ENCODE peak calls at places on chromosomes 4 and X, in nine cellular contexts. One of them, this sample, is unnamed.

GRCh38 chrX:108437789-108438623 is at the start of gene COL4A6:
- DNase-seq in A549: peak
- DNase-seq in activated T-cell treated with anti-CD3 and anti-CD28 coated beads, Interleukin-2, amount 50 U/mL, for 1 hour: no peak
- DNase-seq in GM18507: no peak
- DNase-seq in NCI-H1092: no peak
- DNase-seq in bronchial epithelial cell: peak
- DNase-seq in activated naive CD4-positive, alpha-beta T cell treated with anti-CD3 and anti-CD28 coated beads, Interleukin-2, amount 10 ng/mL, durations not matched to agents 7 days and 5 days: no peak
- DNase-seq in fibroblast of mammary gland: no peak
- DNase-seq in left ventricle myocardium inferior: no peak
- DNase-seq in this sample: no peak

GRCh38 chr4:149980125-149980682 is 98.0 kb upstream of the DCLK2 start:
- DNase-seq in NCI-H1092: no peak
- DNase-seq in bronchial epithelial cell: no peak
- DNase-seq in GM18507: no peak
- DNase-seq in activated naive CD4-positive, alpha-beta T cell treated with anti-CD3 and anti-CD28 coated beads, Interleukin-2, amount 10 ng/mL, durations not matched to agents 7 days and 5 days: no peak
- DNase-seq in left ventricle myocardium inferior: no peak
- DNase-seq in activated T-cell treated with anti-CD3 and anti-CD28 coated beads, Interleukin-2, amount 50 U/mL, for 1 hour: no peak
- DNase-seq in fibroblast of mammary gland: no peak
- DNase-seq in A549: no peak
- DNase-seq in this sample: no peak

GRCh38 chr4:173413043-173413442 is 14.1 kb upstream of the SCRG1 start:
- DNase-seq in left ventricle myocardium inferior: no peak
- DNase-seq in activated T-cell treated with anti-CD3 and anti-CD28 coated beads, Interleukin-2, amount 50 U/mL, for 1 hour: no peak
- DNase-seq in fibroblast of mammary gland: peak
- DNase-seq in A549: no peak
- DNase-seq in GM18507: no peak
- DNase-seq in activated naive CD4-positive, alpha-beta T cell treated with anti-CD3 and anti-CD28 coated beads, Interleukin-2, amount 10 ng/mL, durations not matched to agents 7 days and 5 days: no peak
- DNase-seq in bronchial epithelial cell: no peak
- DNase-seq in NCI-H1092: no peak
- DNase-seq in this sample: no peak

GRCh38 chr4:8722556-8722955 is 130.0 kb downstream of the CPZ start:
- DNase-seq in fibroblast of mammary gland: no peak
- DNase-seq in A549: no peak
- DNase-seq in activated naive CD4-positive, alpha-beta T cell treated with anti-CD3 and anti-CD28 coated beads, Interleukin-2, amount 10 ng/mL, durations not matched to agents 7 days and 5 days: no peak
- DNase-seq in GM18507: no peak
- DNase-seq in NCI-H1092: no peak
- DNase-seq in bronchial epithelial cell: no peak
- DNase-seq in left ventricle myocardium inferior: no peak
- DNase-seq in activated T-cell treated with anti-CD3 and anti-CD28 coated beads, Interleukin-2, amount 50 U/mL, for 1 hour: no peak
- DNase-seq in this sample: no peak

GRCh38 chr4:108834787-108835384 is 72.0 kb upstream of the ETNPPL start:
- DNase-seq in fibroblast of mammary gland: peak
- DNase-seq in NCI-H1092: no peak
- DNase-seq in bronchial epithelial cell: peak
- DNase-seq in A549: no peak
- DNase-seq in activated T-cell treated with anti-CD3 and anti-CD28 coated beads, Interleukin-2, amount 50 U/mL, for 1 hour: no peak
- DNase-seq in activated naive CD4-positive, alpha-beta T cell treated with anti-CD3 and anti-CD28 coated beads, Interleukin-2, amount 10 ng/mL, durations not matched to agents 7 days and 5 days: no peak
- DNase-seq in GM18507: no peak
- DNase-seq in left ventricle myocardium inferior: no peak
- DNase-seq in this sample: no peak

GRCh38 chrX:23554304-23554703 is 113.0 kb upstream of the PRDX4 start:
- DNase-seq in activated T-cell treated with anti-CD3 and anti-CD28 coated beads, Interleukin-2, amount 50 U/mL, for 1 hour: no peak
- DNase-seq in fibroblast of mammary gland: peak
- DNase-seq in NCI-H1092: peak
- DNase-seq in bronchial epithelial cell: peak
- DNase-seq in activated naive CD4-positive, alpha-beta T cell treated with anti-CD3 and anti-CD28 coated beads, Interleukin-2, amount 10 ng/mL, durations not matched to agents 7 days and 5 days: no peak
- DNase-seq in GM18507: no peak
- DNase-seq in A549: peak
- DNase-seq in left ventricle myocardium inferior: no peak
- DNase-seq in this sample: peak

GRCh38 chr4:7186081-7186480 is 6.3 kb upstream of the SORCS2 start:
- DNase-seq in A549: peak
- DNase-seq in NCI-H1092: no peak
- DNase-seq in activated naive CD4-positive, alpha-beta T cell treated with anti-CD3 and anti-CD28 coated beads, Interleukin-2, amount 10 ng/mL, durations not matched to agents 7 days and 5 days: peak
- DNase-seq in fibroblast of mammary gland: no peak
- DNase-seq in left ventricle myocardium inferior: no peak
- DNase-seq in GM18507: no peak
- DNase-seq in activated T-cell treated with anti-CD3 and anti-CD28 coated beads, Interleukin-2, amount 50 U/mL, for 1 hour: no peak
- DNase-seq in bronchial epithelial cell: no peak
- DNase-seq in this sample: no peak

GRCh38 chrX:17390325-17390992 is 15.5 kb downstream of the NHS start:
- DNase-seq in left ventricle myocardium inferior: no peak
- DNase-seq in activated naive CD4-positive, alpha-beta T cell treated with anti-CD3 and anti-CD28 coated beads, Interleukin-2, amount 10 ng/mL, durations not matched to agents 7 days and 5 days: no peak
- DNase-seq in bronchial epithelial cell: no peak
- DNase-seq in GM18507: no peak
- DNase-seq in activated T-cell treated with anti-CD3 and anti-CD28 coated beads, Interleukin-2, amount 50 U/mL, for 1 hour: no peak
- DNase-seq in fibroblast of mammary gland: no peak
- DNase-seq in NCI-H1092: no peak
- DNase-seq in A549: no peak
- DNase-seq in this sample: no peak

GRCh38 chr4:107780665-107781064 is 44.1 kb upstream of the SGMS2 start:
- DNase-seq in bronchial epithelial cell: no peak
- DNase-seq in activated T-cell treated with anti-CD3 and anti-CD28 coated beads, Interleukin-2, amount 50 U/mL, for 1 hour: no peak
- DNase-seq in left ventricle myocardium inferior: no peak
- DNase-seq in NCI-H1092: no peak
- DNase-seq in fibroblast of mammary gland: peak
- DNase-seq in GM18507: no peak
- DNase-seq in A549: no peak
- DNase-seq in activated naive CD4-positive, alpha-beta T cell treated with anti-CD3 and anti-CD28 coated beads, Interleukin-2, amount 10 ng/mL, durations not matched to agents 7 days and 5 days: peak
- DNase-seq in this sample: no peak

GRCh38 chr4:63717384-63717783 is 691.9 kb downstream of the TECRL start:
- DNase-seq in NCI-H1092: no peak
- DNase-seq in activated T-cell treated with anti-CD3 and anti-CD28 coated beads, Interleukin-2, amount 50 U/mL, for 1 hour: no peak
- DNase-seq in left ventricle myocardium inferior: no peak
- DNase-seq in GM18507: no peak
- DNase-seq in A549: peak
- DNase-seq in activated naive CD4-positive, alpha-beta T cell treated with anti-CD3 and anti-CD28 coated beads, Interleukin-2, amount 10 ng/mL, durations not matched to agents 7 days and 5 days: no peak
- DNase-seq in fibroblast of mammary gland: no peak
- DNase-seq in bronchial epithelial cell: peak
- DNase-seq in this sample: peak

GRCh38 chr4:52852041-52852440 is 10.1 kb upstream of the RASL11B start:
- DNase-seq in fibroblast of mammary gland: peak
- DNase-seq in activated T-cell treated with anti-CD3 and anti-CD28 coated beads, Interleukin-2, amount 50 U/mL, for 1 hour: no peak
- DNase-seq in A549: no peak
- DNase-seq in bronchial epithelial cell: no peak
- DNase-seq in GM18507: no peak
- DNase-seq in activated naive CD4-positive, alpha-beta T cell treated with anti-CD3 and anti-CD28 coated beads, Interleukin-2, amount 10 ng/mL, durations not matched to agents 7 days and 5 days: no peak
- DNase-seq in NCI-H1092: no peak
- DNase-seq in left ventricle myocardium inferior: no peak
- DNase-seq in this sample: no peak

GRCh38 chr4:145552181-145552822 is 66.9 kb upstream of the MMAA start:
- DNase-seq in GM18507: no peak
- DNase-seq in activated T-cell treated with anti-CD3 and anti-CD28 coated beads, Interleukin-2, amount 50 U/mL, for 1 hour: no peak
- DNase-seq in left ventricle myocardium inferior: no peak
- DNase-seq in NCI-H1092: no peak
- DNase-seq in fibroblast of mammary gland: no peak
- DNase-seq in activated naive CD4-positive, alpha-beta T cell treated with anti-CD3 and anti-CD28 coated beads, Interleukin-2, amount 10 ng/mL, durations not matched to agents 7 days and 5 days: no peak
- DNase-seq in bronchial epithelial cell: no peak
- DNase-seq in A549: no peak
- DNase-seq in this sample: no peak

GRCh38 chrX:136162827-136163427 is 15.6 kb downstream of the FHL1 start:
- DNase-seq in fibroblast of mammary gland: peak
- DNase-seq in NCI-H1092: no peak
- DNase-seq in left ventricle myocardium inferior: peak
- DNase-seq in activated naive CD4-positive, alpha-beta T cell treated with anti-CD3 and anti-CD28 coated beads, Interleukin-2, amount 10 ng/mL, durations not matched to agents 7 days and 5 days: peak
- DNase-seq in activated T-cell treated with anti-CD3 and anti-CD28 coated beads, Interleukin-2, amount 50 U/mL, for 1 hour: peak
- DNase-seq in bronchial epithelial cell: peak
- DNase-seq in A549: peak
- DNase-seq in GM18507: no peak
- DNase-seq in this sample: no peak

GRCh38 chr4:6909113-6909969 is at the start of gene TBC1D14:
- DNase-seq in GM18507: peak
- DNase-seq in bronchial epithelial cell: peak
- DNase-seq in left ventricle myocardium inferior: peak
- DNase-seq in activated naive CD4-positive, alpha-beta T cell treated with anti-CD3 and anti-CD28 coated beads, Interleukin-2, amount 10 ng/mL, durations not matched to agents 7 days and 5 days: peak
- DNase-seq in activated T-cell treated with anti-CD3 and anti-CD28 coated beads, Interleukin-2, amount 50 U/mL, for 1 hour: peak
- DNase-seq in fibroblast of mammary gland: peak
- DNase-seq in NCI-H1092: peak
- DNase-seq in A549: peak
- DNase-seq in this sample: no peak

GRCh38 chrX:96379951-96380350 is 304.7 kb upstream of the DIAPH2 start:
- DNase-seq in left ventricle myocardium inferior: no peak
- DNase-seq in fibroblast of mammary gland: peak
- DNase-seq in activated T-cell treated with anti-CD3 and anti-CD28 coated beads, Interleukin-2, amount 50 U/mL, for 1 hour: no peak
- DNase-seq in A549: no peak
- DNase-seq in NCI-H1092: no peak
- DNase-seq in bronchial epithelial cell: no peak
- DNase-seq in activated naive CD4-positive, alpha-beta T cell treated with anti-CD3 and anti-CD28 coated beads, Interleukin-2, amount 10 ng/mL, durations not matched to agents 7 days and 5 days: no peak
- DNase-seq in GM18507: no peak
- DNase-seq in this sample: no peak

GRCh38 chrX:51891821-51892551 is 1.4 kb upstream of the MAGED1 start:
- DNase-seq in left ventricle myocardium inferior: peak
- DNase-seq in A549: no peak
- DNase-seq in activated naive CD4-positive, alpha-beta T cell treated with anti-CD3 and anti-CD28 coated beads, Interleukin-2, amount 10 ng/mL, durations not matched to agents 7 days and 5 days: no peak
- DNase-seq in NCI-H1092: peak
- DNase-seq in activated T-cell treated with anti-CD3 and anti-CD28 coated beads, Interleukin-2, amount 50 U/mL, for 1 hour: no peak
- DNase-seq in fibroblast of mammary gland: peak
- DNase-seq in bronchial epithelial cell: peak
- DNase-seq in GM18507: no peak
- DNase-seq in this sample: no peak

GRCh38 chr4:136863756-136864155 is 668.5 kb downstream of the PCDH18 start:
- DNase-seq in fibroblast of mammary gland: peak
- DNase-seq in A549: no peak
- DNase-seq in activated naive CD4-positive, alpha-beta T cell treated with anti-CD3 and anti-CD28 coated beads, Interleukin-2, amount 10 ng/mL, durations not matched to agents 7 days and 5 days: no peak
- DNase-seq in NCI-H1092: no peak
- DNase-seq in GM18507: no peak
- DNase-seq in bronchial epithelial cell: no peak
- DNase-seq in left ventricle myocardium inferior: no peak
- DNase-seq in activated T-cell treated with anti-CD3 and anti-CD28 coated beads, Interleukin-2, amount 50 U/mL, for 1 hour: no peak
- DNase-seq in this sample: no peak

GRCh38 chrX:105191878-105192277 is 28.6 kb downstream of the TEX13A start:
- DNase-seq in GM18507: no peak
- DNase-seq in A549: no peak
- DNase-seq in activated naive CD4-positive, alpha-beta T cell treated with anti-CD3 and anti-CD28 coated beads, Interleukin-2, amount 10 ng/mL, durations not matched to agents 7 days and 5 days: no peak
- DNase-seq in left ventricle myocardium inferior: no peak
- DNase-seq in NCI-H1092: no peak
- DNase-seq in fibroblast of mammary gland: peak
- DNase-seq in activated T-cell treated with anti-CD3 and anti-CD28 coated beads, Interleukin-2, amount 50 U/mL, for 1 hour: no peak
- DNase-seq in bronchial epithelial cell: peak
- DNase-seq in this sample: no peak

GRCh38 chr4:153393397-153393796 is 48.9 kb downstream of the MND1 start:
- DNase-seq in A549: no peak
- DNase-seq in NCI-H1092: no peak
- DNase-seq in activated T-cell treated with anti-CD3 and anti-CD28 coated beads, Interleukin-2, amount 50 U/mL, for 1 hour: no peak
- DNase-seq in bronchial epithelial cell: peak
- DNase-seq in GM18507: no peak
- DNase-seq in fibroblast of mammary gland: peak
- DNase-seq in activated naive CD4-positive, alpha-beta T cell treated with anti-CD3 and anti-CD28 coated beads, Interleukin-2, amount 10 ng/mL, durations not matched to agents 7 days and 5 days: no peak
- DNase-seq in left ventricle myocardium inferior: no peak
- DNase-seq in this sample: peak

GRCh38 chr4:119135721-119136121 is at the start of gene MYOZ2:
- DNase-seq in NCI-H1092: no peak
- DNase-seq in bronchial epithelial cell: peak
- DNase-seq in left ventricle myocardium inferior: no peak
- DNase-seq in fibroblast of mammary gland: peak
- DNase-seq in activated naive CD4-positive, alpha-beta T cell treated with anti-CD3 and anti-CD28 coated beads, Interleukin-2, amount 10 ng/mL, durations not matched to agents 7 days and 5 days: no peak
- DNase-seq in A549: no peak
- DNase-seq in activated T-cell treated with anti-CD3 and anti-CD28 coated beads, Interleukin-2, amount 50 U/mL, for 1 hour: no peak
- DNase-seq in GM18507: no peak
- DNase-seq in this sample: no peak

GRCh38 chrX:151175283-151176062 is 911 bp upstream of the GPR50 start:
- DNase-seq in fibroblast of mammary gland: no peak
- DNase-seq in bronchial epithelial cell: no peak
- DNase-seq in activated naive CD4-positive, alpha-beta T cell treated with anti-CD3 and anti-CD28 coated beads, Interleukin-2, amount 10 ng/mL, durations not matched to agents 7 days and 5 days: no peak
- DNase-seq in left ventricle myocardium inferior: no peak
- DNase-seq in GM18507: no peak
- DNase-seq in activated T-cell treated with anti-CD3 and anti-CD28 coated beads, Interleukin-2, amount 50 U/mL, for 1 hour: no peak
- DNase-seq in A549: no peak
- DNase-seq in NCI-H1092: no peak
- DNase-seq in this sample: no peak

GRCh38 chr4:169079942-169080827 is 70.1 kb upstream of the CBR4 start:
- DNase-seq in GM18507: peak
- DNase-seq in fibroblast of mammary gland: peak
- DNase-seq in A549: no peak
- DNase-seq in left ventricle myocardium inferior: peak
- DNase-seq in bronchial epithelial cell: peak
- DNase-seq in activated naive CD4-positive, alpha-beta T cell treated with anti-CD3 and anti-CD28 coated beads, Interleukin-2, amount 10 ng/mL, durations not matched to agents 7 days and 5 days: no peak
- DNase-seq in NCI-H1092: no peak
- DNase-seq in activated T-cell treated with anti-CD3 and anti-CD28 coated beads, Interleukin-2, amount 50 U/mL, for 1 hour: no peak
- DNase-seq in this sample: no peak

GRCh38 chr4:128572778-128573241 is 236.7 kb upstream of the JADE1 start:
- DNase-seq in A549: no peak
- DNase-seq in bronchial epithelial cell: no peak
- DNase-seq in NCI-H1092: no peak
- DNase-seq in left ventricle myocardium inferior: no peak
- DNase-seq in activated naive CD4-positive, alpha-beta T cell treated with anti-CD3 and anti-CD28 coated beads, Interleukin-2, amount 10 ng/mL, durations not matched to agents 7 days and 5 days: no peak
- DNase-seq in GM18507: no peak
- DNase-seq in activated T-cell treated with anti-CD3 and anti-CD28 coated beads, Interleukin-2, amount 50 U/mL, for 1 hour: no peak
- DNase-seq in fibroblast of mammary gland: no peak
- DNase-seq in this sample: no peak

GRCh38 chr4:3829211-3829953 is 63.2 kb downstream of the ADRA2C start:
- DNase-seq in activated T-cell treated with anti-CD3 and anti-CD28 coated beads, Interleukin-2, amount 50 U/mL, for 1 hour: no peak
- DNase-seq in activated naive CD4-positive, alpha-beta T cell treated with anti-CD3 and anti-CD28 coated beads, Interleukin-2, amount 10 ng/mL, durations not matched to agents 7 days and 5 days: no peak
- DNase-seq in A549: no peak
- DNase-seq in NCI-H1092: no peak
- DNase-seq in bronchial epithelial cell: no peak
- DNase-seq in left ventricle myocardium inferior: no peak
- DNase-seq in fibroblast of mammary gland: no peak
- DNase-seq in GM18507: no peak
- DNase-seq in this sample: no peak

GRCh38 chr4:184887333-184887732 is 61.6 kb upstream of the ACSL1 start:
- DNase-seq in activated naive CD4-positive, alpha-beta T cell treated with anti-CD3 and anti-CD28 coated beads, Interleukin-2, amount 10 ng/mL, durations not matched to agents 7 days and 5 days: no peak
- DNase-seq in fibroblast of mammary gland: no peak
- DNase-seq in left ventricle myocardium inferior: no peak
- DNase-seq in A549: no peak
- DNase-seq in NCI-H1092: no peak
- DNase-seq in activated T-cell treated with anti-CD3 and anti-CD28 coated beads, Interleukin-2, amount 50 U/mL, for 1 hour: no peak
- DNase-seq in GM18507: no peak
- DNase-seq in bronchial epithelial cell: no peak
- DNase-seq in this sample: no peak

GRCh38 chr4:86380176-86380724 is 20.4 kb upstream of the MAPK10 start:
- DNase-seq in activated naive CD4-positive, alpha-beta T cell treated with anti-CD3 and anti-CD28 coated beads, Interleukin-2, amount 10 ng/mL, durations not matched to agents 7 days and 5 days: no peak
- DNase-seq in A549: no peak
- DNase-seq in activated T-cell treated with anti-CD3 and anti-CD28 coated beads, Interleukin-2, amount 50 U/mL, for 1 hour: no peak
- DNase-seq in fibroblast of mammary gland: no peak
- DNase-seq in left ventricle myocardium inferior: no peak
- DNase-seq in bronchial epithelial cell: no peak
- DNase-seq in GM18507: no peak
- DNase-seq in NCI-H1092: no peak
- DNase-seq in this sample: no peak

GRCh38 chrX:116872931-116873330 is 410.2 kb upstream of the CT83 start:
- DNase-seq in A549: no peak
- DNase-seq in left ventricle myocardium inferior: no peak
- DNase-seq in GM18507: no peak
- DNase-seq in fibroblast of mammary gland: peak
- DNase-seq in activated T-cell treated with anti-CD3 and anti-CD28 coated beads, Interleukin-2, amount 50 U/mL, for 1 hour: no peak
- DNase-seq in bronchial epithelial cell: peak
- DNase-seq in activated naive CD4-positive, alpha-beta T cell treated with anti-CD3 and anti-CD28 coated beads, Interleukin-2, amount 10 ng/mL, durations not matched to agents 7 days and 5 days: no peak
- DNase-seq in NCI-H1092: no peak
- DNase-seq in this sample: no peak

This sample was measured in kidney epithelial cell.